ENCODE peak calls at places on chromosomes 1 and 21, in ten cellular contexts. H is cardiac septum; L is CD8-positive, alpha-beta T cell; B is RPMI8226; E is heart right ventricle; V is neural progenitor cell; W is MM.1S; J is stimulated activated CD8-positive, alpha-beta memory T cell treated with anti-CD3 and anti-CD28 coated beads, Interleukin-4, amount 100 ng/mL, for 48 hours; M is activated CD8-positive, alpha-beta memory T cell treated with anti-CD3 and anti-CD28 coated beads, Interleukin-2, amount 50 U/mL, for 48 hours; Y is HT1080. F is an unnamed sample.

GRCh38 chr1:55179177-55179835 is 35.9 kb downstream of the USP24 start:
- DNase-seq in H (no peak), L (no peak), B (no peak), E (no peak), V (no peak), W (no peak), J (no peak), M (no peak), Y (no peak), F (no peak)

GRCh38 chr21:45412909-45413581 is 8.1 kb downstream of the COL18A1 start:
- DNase-seq in H (no peak), L (no peak), B (no peak), E (no peak), V (peak), W (no peak), J (no peak), M (no peak), Y (no peak), F (no peak)

GRCh38 chr1:161241682-161242081 is 3.7 kb upstream of the NR1I3 start:
- DNase-seq in H (no peak), L (no peak), B (no peak), E (no peak), V (no peak), W (no peak), J (no peak), M (no peak), Y (no peak), F (no peak)

GRCh38 chr1:56696663-56697062 is 51.5 kb downstream of the PRKAA2 start:
- DNase-seq in H (no peak), L (no peak), B (no peak), E (no peak), V (no peak), W (no peak), J (no peak), M (no peak), Y (peak), F (no peak)

GRCh38 chr1:50060279-50060678 is 36.5 kb upstream of the AGBL4 start:
- DNase-seq in H (no peak), L (no peak), B (no peak), E (no peak), V (no peak), W (no peak), J (no peak), M (no peak), Y (peak), F (no peak)

GRCh38 chr1:110433803-110434202 is 17.1 kb upstream of the PROK1 start:
- DNase-seq in H (no peak), L (no peak), B (peak), E (peak), V (peak), W (peak), J (no peak), M (no peak), Y (peak), F (peak)

GRCh38 chr1:11355594-11356467 is 82.8 kb downstream of the UBIAD1 start:
- DNase-seq in H (no peak), L (no peak), B (no peak), E (no peak), V (peak), W (no peak), J (no peak), M (no peak), Y (no peak), F (no peak)

GRCh38 chr1:173414136-173414535 is 63.0 kb upstream of the PRDX6 start:
- DNase-seq in H (no peak), L (no peak), B (no peak), E (no peak), V (no peak), W (no peak), J (no peak), M (no peak), Y (no peak), F (peak)

GRCh38 chr21:45361033-45361997 is 43.6 kb upstream of the COL18A1 start:
- DNase-seq in H (no peak), L (no peak), B (no peak), E (no peak), V (peak), W (no peak), J (no peak), M (no peak), Y (no peak), F (no peak)

GRCh38 chr1:233406994-233407631 is 79.6 kb downstream of the MAP3K21 start:
- DNase-seq in H (no peak), L (no peak), B (no peak), E (no peak), V (no peak), W (no peak), J (no peak), M (no peak), Y (no peak), F (no peak)

GRCh38 chr21:46083271-46084040 is 14.5 kb upstream of the COL6A2 start:
- DNase-seq in H (no peak), L (no peak), B (no peak), E (no peak), V (no peak), W (no peak), J (no peak), M (peak), Y (no peak), F (no peak)

GRCh38 chr1:27487927-27488522 is 1.9 kb downstream of the WASF2 start:
- DNase-seq in H (no peak), L (no peak), B (peak), E (no peak), V (no peak), W (no peak), J (no peak), M (no peak), Y (peak), F (peak)

GRCh38 chr1:12204140-12204539 is 25.7 kb upstream of the VPS13D start:
- DNase-seq in H (no peak), L (no peak), B (no peak), E (no peak), V (no peak), W (no peak), J (peak), M (peak), Y (no peak), F (peak)

GRCh38 chr1:12082988-12083387 is 19.9 kb downstream of the TNFRSF8 start:
- DNase-seq in H (no peak), L (no peak), B (no peak), E (no peak), V (no peak), W (no peak), J (no peak), M (no peak), Y (no peak), F (no peak)

GRCh38 chr1:76500111-76500510 is 367.2 kb upstream of the ST6GALNAC5 start:
- DNase-seq in H (no peak), L (no peak), B (no peak), E (no peak), V (no peak), W (no peak), J (no peak), M (no peak), Y (no peak), F (no peak)

GRCh38 chr1:201760516-201760915 is 68.4 kb upstream of the IPO9 start:
- DNase-seq in H (no peak), L (no peak), B (no peak), E (no peak), V (peak), W (no peak), J (no peak), M (no peak), Y (no peak), F (no peak)

GRCh38 chr21:38299651-38300050 is 42.9 kb downstream of the KCNJ15 start:
- DNase-seq in H (no peak), L (no peak), B (no peak), E (no peak), V (no peak), W (no peak), J (no peak), M (no peak), Y (no peak), F (no peak)

GRCh38 chr1:40421694-40422384 is 28.4 kb upstream of the ZFP69B start:
- DNase-seq in H (no peak), L (no peak), B (peak), E (no peak), V (no peak), W (no peak), J (no peak), M (no peak), Y (peak), F (no peak)

GRCh38 chr1:84350104-84350503 is 48.2 kb upstream of the DNASE2B start:
- DNase-seq in H (no peak), L (no peak), B (no peak), E (no peak), V (no peak), W (no peak), J (no peak), M (no peak), Y (no peak), F (no peak)

GRCh38 chr1:58620259-58620658 is 43.2 kb upstream of the TACSTD2 start:
- DNase-seq in H (no peak), L (no peak), B (no peak), E (no peak), V (peak), W (no peak), J (no peak), M (no peak), Y (no peak), F (no peak)

GRCh38 chr1:31460027-31460426 is 47.0 kb downstream of the SERINC2 start:
- DNase-seq in H (no peak), L (no peak), B (no peak), E (no peak), V (peak), W (no peak), J (no peak), M (no peak), Y (no peak), F (no peak)

GRCh38 chr1:24724345-24725208 is 20.7 kb upstream of the CLIC4 start:
- DNase-seq in H (no peak), L (no peak), B (no peak), E (peak), V (peak), W (no peak), J (no peak), M (no peak), Y (peak), F (no peak)

GRCh38 chr1:55402676-55403464 is 187.7 kb upstream of the USP24 start:
- DNase-seq in H (no peak), L (no peak), B (no peak), E (no peak), V (no peak), W (no peak), J (no peak), M (no peak), Y (peak), F (no peak)

GRCh38 chr1:211632808-211633522 is 42.5 kb downstream of the NEK2 start:
- DNase-seq in H (no peak), L (no peak), B (no peak), E (peak), V (no peak), W (no peak), J (no peak), M (no peak), Y (peak), F (no peak)

GRCh38 chr1:155064109-155064812 is 721 bp downstream of the EFNA4 start:
- DNase-seq in H (no peak), L (no peak), B (peak), E (no peak), V (peak), W (peak), J (peak), M (peak), Y (no peak), F (peak)

GRCh38 chr1:242690849-242691602 is 166.5 kb upstream of the PLD5 start:
- DNase-seq in H (no peak), L (no peak), B (peak), E (no peak), V (no peak), W (peak), J (no peak), M (no peak), Y (no peak), F (no peak)

GRCh38 chr1:64515427-64515826 is 45.5 kb downstream of the CACHD1 start:
- DNase-seq in H (no peak), L (no peak), B (no peak), E (peak), V (no peak), W (no peak), J (no peak), M (no peak), Y (no peak), F (no peak)

F was measured in OCI-LY7.